ENCODE peak calls at places on chromosomes 7 and 10, in ten cellular contexts. L is hepatocyte, Z is sigmoid colon, U is heart right ventricle, J is body of pancreas, B is A549, N is trophoblast cell, F is adipocyte, I is Peyer's patch, D is aorta. M is an unnamed sample.

GRCh38 chr7:85733163-85733915 is 546.5 kb upstream of the SEMA3D start:
- DNase-seq in L (no peak), Z (no peak), U (no peak), J (no peak), B (no peak), N (no peak), F (peak; percentile 14), I (no peak), D (no peak), M (no peak)

GRCh38 chr10:21978191-21978862 is 25.2 kb downstream of the DNAJC1 start:
- DNase-seq in L (no peak), Z (no peak), U (no peak), J (no peak), B (no peak), N (no peak), F (peak; percentile 27), I (no peak), D (no peak), M (peak; percentile 10)

GRCh38 chr7:92517626-92518025 is 10.7 kb downstream of the PEX1 start:
- DNase-seq in L (no peak), Z (no peak), U (no peak), J (no peak), B (no peak), N (no peak), F (peak; percentile 22), I (no peak), D (no peak), M (no peak)

GRCh38 chr10:7525314-7526016 is 114.6 kb upstream of the SFMBT2 start:
- DNase-seq in L (peak; percentile 88), Z (peak; percentile 80), U (peak; percentile 81), J (peak; percentile 74), B (peak; percentile 64), N (peak; percentile 69), F (peak; percentile 91), I (no peak), D (no peak), M (peak; percentile 63)

GRCh38 chr7:101119876-101120275 is 7.0 kb upstream of the SERPINE1 start:
- DNase-seq in L (no peak), Z (no peak), U (no peak), J (no peak), B (no peak), N (peak; percentile 0), F (no peak), I (no peak), D (no peak), M (no peak)

GRCh38 chr10:91756286-91756685 is 41.9 kb upstream of the TNKS2 start:
- DNase-seq in L (no peak), Z (no peak), U (no peak), J (no peak), B (no peak), N (no peak), F (peak; percentile 73), I (no peak), D (no peak), M (no peak)

GRCh38 chr7:2313450-2314208 is 612 bp downstream of the SNX8 start:
- DNase-seq in L (peak; percentile 42), Z (peak; percentile 76), U (peak; percentile 24), J (peak; percentile 16), B (peak; percentile 28), N (no peak), F (peak; percentile 51), I (peak; percentile 52), D (peak; percentile 65), M (peak; percentile 45)

GRCh38 chr7:21819048-21819447 is 126.7 kb downstream of the CDCA7L start:
- DNase-seq in L (no peak), Z (no peak), U (no peak), J (no peak), B (no peak), N (no peak), F (no peak), I (no peak), D (no peak), M (no peak)

GRCh38 chr7:139702313-139702731 is 75.5 kb downstream of the HIPK2 start:
- DNase-seq in L (no peak), Z (no peak), U (no peak), J (no peak), B (no peak), N (no peak), F (no peak), I (no peak), D (no peak), M (no peak)

GRCh38 chr7:44079221-44080021 is 2.9 kb downstream of the POLM start:
- DNase-seq in L (no peak), Z (no peak), U (no peak), J (no peak), B (no peak), N (no peak), F (no peak), I (peak; percentile 46), D (peak; percentile 26), M (no peak)

GRCh38 chr10:121928528-121928884 is 675 bp upstream of the ATE1 start:
- DNase-seq in L (no peak), Z (no peak), U (no peak), J (peak; percentile 60), B (no peak), N (peak; percentile 36), F (no peak), I (no peak), D (no peak), M (no peak)

GRCh38 chr7:127907638-127908040 is 123.6 kb downstream of the LRRC4 start:
- DNase-seq in L (peak; percentile 56), Z (no peak), U (no peak), J (no peak), B (no peak), N (no peak), F (no peak), I (no peak), D (no peak), M (no peak)
- H3K4me1 ChIP-seq in L (peaks cover 36% of the 10 kb centered on the region), Z (no peaks in the 10 kb centered on the region), U (no peaks in the 10 kb centered on the region), J (peaks cover 45% of the 10 kb centered on the region), B (peaks cover 5% of the 10 kb centered on the region), N (peaks cover 10% of the 10 kb centered on the region), F (peaks cover 7% of the 10 kb centered on the region), I (peaks cover 32% of the 10 kb centered on the region), D (peaks cover 4% of the 10 kb centered on the region), M (peaks cover 28% of the 10 kb centered on the region)

GRCh38 chr7:157940497-157940896 is 603.7 kb downstream of the DNAJB6 start:
- DNase-seq in L (no peak), Z (no peak), U (no peak), J (no peak), B (no peak), N (no peak), F (no peak), I (no peak), D (no peak), M (no peak)

GRCh38 chr7:157944051-157944450 is 607.2 kb downstream of the DNAJB6 start:
- DNase-seq in L (no peak), Z (no peak), U (no peak), J (no peak), B (no peak), N (no peak), F (no peak), I (no peak), D (no peak), M (no peak)

GRCh38 chr7:157943561-157943960 is 606.8 kb downstream of the DNAJB6 start:
- DNase-seq in L (no peak), Z (no peak), U (no peak), J (no peak), B (no peak), N (no peak), F (no peak), I (no peak), D (no peak), M (no peak)

GRCh38 chr7:157938211-157938610 is 601.4 kb downstream of the DNAJB6 start:
- DNase-seq in L (no peak), Z (no peak), U (no peak), J (no peak), B (no peak), N (no peak), F (no peak), I (no peak), D (no peak), M (no peak)

GRCh38 chr7:157941210-157941609 is 604.4 kb downstream of the DNAJB6 start:
- DNase-seq in L (no peak), Z (no peak), U (no peak), J (no peak), B (no peak), N (no peak), F (no peak), I (no peak), D (no peak), M (no peak)
- H3K9me3 ChIP-seq in L (no peaks in the 10 kb centered on the region), Z (no peaks in the 10 kb centered on the region), U (no peaks in the 10 kb centered on the region), J (no peaks in the 10 kb centered on the region), B (peaks cover 12% of the 10 kb centered on the region), N (peaks cover 31% of the 10 kb centered on the region), F (no peaks in the 10 kb centered on the region), I (no peaks in the 10 kb centered on the region), D (no peaks in the 10 kb centered on the region), M (peaks cover 12% of the 10 kb centered on the region)

DNA sequence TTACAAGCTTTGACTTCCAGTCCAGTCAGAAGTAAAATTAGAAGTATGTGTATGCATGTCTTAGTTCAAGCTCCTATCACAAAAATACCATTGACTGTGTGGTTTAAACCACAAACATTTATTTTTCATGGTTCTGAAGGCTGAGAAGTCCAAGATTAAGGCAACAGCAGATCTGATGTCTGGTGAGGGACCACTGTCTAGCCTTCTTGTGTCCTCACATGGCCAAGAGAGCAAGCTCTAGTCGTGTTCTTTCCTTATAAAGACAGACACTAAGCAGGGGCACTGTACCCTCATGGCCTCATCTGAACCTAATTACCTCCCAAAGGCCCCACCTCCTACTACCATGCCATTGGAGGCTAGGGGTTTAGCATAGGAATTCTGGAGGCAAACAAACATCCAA is 41.3 kb upstream of the ARL4A start:
- DNase-seq in L (no peak), Z (no peak), U (no peak), J (no peak), B (no peak), N (peak; percentile 62), F (peak; percentile 45), I (no peak), D (no peak), M (peak; percentile 76)
- H3K4me1 ChIP-seq in L (no peaks in the 10 kb centered on the region), Z (no peaks in the 10 kb centered on the region), U (no peaks in the 10 kb centered on the region), J (no peaks in the 10 kb centered on the region), B (peaks cover 48% of the 10 kb centered on the region), N (peaks cover 4% of the 10 kb centered on the region), F (no peaks in the 10 kb centered on the region), I (no peaks in the 10 kb centered on the region), D (no peaks in the 10 kb centered on the region), M (peaks cover 57% of the 10 kb centered on the region)

GRCh38 chr7:156194813-156195212 is 382.6 kb upstream of the SHH start:
- DNase-seq in L (no peak), Z (no peak), U (no peak), J (no peak), B (no peak), N (no peak), F (no peak), I (no peak), D (no peak), M (no peak)

GRCh38 chr7:156198277-156198676 is 386.0 kb upstream of the SHH start:
- DNase-seq in L (no peak), Z (no peak), U (no peak), J (no peak), B (no peak), N (no peak), F (no peak), I (no peak), D (no peak), M (no peak)

GRCh38 chr7:156191090-156191489 is 378.8 kb upstream of the SHH start:
- DNase-seq in L (no peak), Z (no peak), U (no peak), J (no peak), B (no peak), N (no peak), F (no peak), I (no peak), D (no peak), M (no peak)

GRCh38 chr7:156192921-156193320 is 380.7 kb upstream of the SHH start:
- DNase-seq in L (no peak), Z (no peak), U (no peak), J (no peak), B (peak; percentile 50), N (no peak), F (no peak), I (no peak), D (no peak), M (no peak)

GRCh38 chr7:156196649-156197048 is 384.4 kb upstream of the SHH start:
- DNase-seq in L (no peak), Z (no peak), U (no peak), J (no peak), B (no peak), N (no peak), F (no peak), I (no peak), D (no peak), M (no peak)
- H3K9me3 ChIP-seq in L (no peaks in the 10 kb centered on the region), Z (no peaks in the 10 kb centered on the region), U (no peaks in the 10 kb centered on the region), J (no peaks in the 10 kb centered on the region), B (no peaks in the 10 kb centered on the region), N (peaks cover 4% of the 10 kb centered on the region), F (no peaks in the 10 kb centered on the region), I (no peaks in the 10 kb centered on the region), D (no peaks in the 10 kb centered on the region), M (no peaks in the 10 kb centered on the region)